ENCODE peak calls at places on chromosomes 1 and 21, in nine cellular contexts. C is left lung; G is suprapubic skin; A is left ventricle myocardium inferior; O is CD4-positive, alpha-beta memory T cell; H is cardiac muscle cell; P is psoas muscle; S is CD4-positive, alpha-beta T cell; Z is AG04450. E is an unnamed sample.

GRCh38 chr1:109298666-109299086 is 8.1 kb downstream of the MYBPHL start:
- DNase-seq in C (no peak), G (no peak), A (peak; percentile 48), O (no peak), H (no peak), P (peak; percentile 48), S (no peak), Z (no peak), E (no peak)

GRCh38 chr1:64882574-64883255 is 83.6 kb downstream of the JAK1 start:
- DNase-seq in C (no peak), G (no peak), A (no peak), O (no peak), H (no peak), P (no peak), S (no peak), Z (no peak), E (no peak)

GRCh38 chr1:52798331-52798730 is 44.2 kb upstream of the ZYG11A start:
- DNase-seq in C (no peak), G (no peak), A (no peak), O (no peak), H (no peak), P (no peak), S (no peak), Z (no peak), E (no peak)

GRCh38 chr1:89939059-89939570 is 55.8 kb upstream of the ZNF326 start:
- DNase-seq in C (no peak), G (no peak), A (no peak), O (no peak), H (no peak), P (no peak), S (no peak), Z (no peak), E (no peak)

GRCh38 chr1:214473392-214473791 is 78.0 kb downstream of the PTPN14 start:
- DNase-seq in C (no peak), G (no peak), A (no peak), O (no peak), H (no peak), P (no peak), S (no peak), Z (peak; percentile 39), E (no peak)

GRCh38 chr1:94876362-94876761 is 50.5 kb downstream of the CNN3 start:
- DNase-seq in C (no peak), G (no peak), A (no peak), O (no peak), H (no peak), P (no peak), S (no peak), Z (no peak), E (no peak)

GRCh38 chr1:23385119-23385621 is 15.5 kb upstream of the ZNF436 start:
- DNase-seq in C (no peak), G (no peak), A (no peak), O (no peak), H (no peak), P (no peak), S (no peak), Z (no peak), E (no peak)

GRCh38 chr21:45854702-45855247 is 126.8 kb upstream of the COL6A1 start:
- DNase-seq in C (no peak), G (peak; percentile 12), A (no peak), O (no peak), H (peak; percentile 14), P (no peak), S (no peak), Z (no peak), E (no peak)

GRCh38 chr1:208329291-208329690 is 85.1 kb upstream of the PLXNA2 start:
- DNase-seq in C (no peak), G (no peak), A (no peak), O (no peak), H (no peak), P (no peak), S (no peak), Z (no peak), E (no peak)

GRCh38 chr1:37485902-37486679 is 11.7 kb downstream of the ZC3H12A start:
- DNase-seq in C (no peak), G (peak; percentile 76), A (no peak), O (no peak), H (no peak), P (no peak), S (no peak), Z (no peak), E (no peak)

GRCh38 chr1:17572264-17572985 is 32.9 kb downstream of the ARHGEF10L start:
- DNase-seq in C (no peak), G (no peak), A (no peak), O (no peak), H (no peak), P (no peak), S (no peak), Z (no peak), E (no peak)

GRCh38 chr1:154730986-154731489 is 123.1 kb upstream of the ADAR start:
- DNase-seq in C (no peak), G (no peak), A (no peak), O (no peak), H (no peak), P (no peak), S (no peak), Z (no peak), E (no peak)

GRCh38 chr1:206766251-206766856 is 4.2 kb upstream of the IL19 start:
- DNase-seq in C (peak; percentile 87), G (no peak), A (peak; percentile 18), O (peak; percentile 67), H (peak; percentile 33), P (peak; percentile 36), S (peak; percentile 59), Z (peak; percentile 74), E (no peak)

GRCh38 chr21:14850394-14850793 is 214.4 kb downstream of the NRIP1 start:
- DNase-seq in C (no peak), G (no peak), A (no peak), O (no peak), H (no peak), P (no peak), S (no peak), Z (peak; percentile 32), E (no peak)

GRCh38 chr1:175198332-175198731 is 5.8 kb upstream of the KIAA0040 start:
- DNase-seq in C (no peak), G (no peak), A (no peak), O (no peak), H (no peak), P (no peak), S (no peak), Z (no peak), E (no peak)

GRCh38 chr1:229058111-229058551 is 212.8 kb upstream of the RAB4A start:
- DNase-seq in C (no peak), G (no peak), A (no peak), O (peak; percentile 65), H (no peak), P (no peak), S (peak; percentile 50), Z (no peak), E (no peak)

GRCh38 chr1:204376919-204377799 is 17.4 kb upstream of the PLEKHA6 start:
- DNase-seq in C (no peak), G (no peak), A (no peak), O (no peak), H (no peak), P (no peak), S (no peak), Z (no peak), E (peak; percentile 33)

GRCh38 chr1:205182930-205183329 is 28.6 kb downstream of the DSTYK start:
- DNase-seq in C (no peak), G (no peak), A (no peak), O (no peak), H (no peak), P (no peak), S (no peak), Z (no peak), E (no peak)

GRCh38 chr21:46128106-46128982 is 27.0 kb downstream of the FTCD start:
- DNase-seq in C (no peak), G (peak; percentile 57), A (peak; percentile 78), O (no peak), H (peak; percentile 95), P (no peak), S (no peak), Z (no peak), E (no peak)

GRCh38 chr1:114707604-114708003 is 9.0 kb downstream of the NRAS start:
- DNase-seq in C (no peak), G (no peak), A (no peak), O (no peak), H (no peak), P (no peak), S (no peak), Z (no peak), E (no peak)

GRCh38 chr1:22662318-22662717 is 9.3 kb downstream of the C1QB start:
- DNase-seq in C (no peak), G (no peak), A (peak; percentile 33), O (no peak), H (peak; percentile 32), P (no peak), S (no peak), Z (no peak), E (peak; percentile 76)

GRCh38 chr1:93690921-93691789 is 9.5 kb upstream of the BCAR3 start:
- DNase-seq in C (no peak), G (no peak), A (no peak), O (no peak), H (no peak), P (no peak), S (no peak), Z (no peak), E (no peak)

GRCh38 chr1:187197685-187198084 is 368.9 kb downstream of the PLA2G4A start:
- DNase-seq in C (no peak), G (no peak), A (no peak), O (no peak), H (no peak), P (no peak), S (no peak), Z (no peak), E (no peak)
- H3K9me3 ChIP-seq in C (peaks cover 14% of the 10 kb centered on the region), G (peaks cover 3% of the 10 kb centered on the region), A (peaks cover 10% of the 10 kb centered on the region), O (no peaks in the 10 kb centered on the region), H (no peaks in the 10 kb centered on the region), P (no peaks in the 10 kb centered on the region), S (no peaks in the 10 kb centered on the region), Z (no peaks in the 10 kb centered on the region), E (no peaks in the 10 kb centered on the region)

GRCh38 chr1:21082078-21082477 is 94.6 kb downstream of the EIF4G3 start:
- DNase-seq in C (no peak), G (no peak), A (no peak), O (no peak), H (no peak), P (no peak), S (no peak), Z (no peak), E (no peak)
- H3K27ac ChIP-seq in C (no peak overlapping the region), G (no peak overlapping the region), A (no peak overlapping the region), O (no peak overlapping the region), H (no peak overlapping the region), P (no peak overlapping the region), S (no peak overlapping the region), Z (no peak overlapping the region), E (no peak overlapping the region)

GRCh38 chr1:243254233-243254926 is 701 bp downstream of the CEP170 start:
- DNase-seq in C (peak; percentile 85), G (peak; percentile 87), A (peak; percentile 65), O (peak; percentile 50), H (peak; percentile 75), P (peak; percentile 76), S (no peak), Z (no peak), E (no peak)
- H3K9me3 ChIP-seq in C (no peaks in the 10 kb centered on the region), G (no peaks in the 10 kb centered on the region), A (no peaks in the 10 kb centered on the region), O (no peaks in the 10 kb centered on the region), H (no peaks in the 10 kb centered on the region), P (no peaks in the 10 kb centered on the region), S (no peaks in the 10 kb centered on the region), Z (no peaks in the 10 kb centered on the region), E (no peaks in the 10 kb centered on the region)

DNA sequence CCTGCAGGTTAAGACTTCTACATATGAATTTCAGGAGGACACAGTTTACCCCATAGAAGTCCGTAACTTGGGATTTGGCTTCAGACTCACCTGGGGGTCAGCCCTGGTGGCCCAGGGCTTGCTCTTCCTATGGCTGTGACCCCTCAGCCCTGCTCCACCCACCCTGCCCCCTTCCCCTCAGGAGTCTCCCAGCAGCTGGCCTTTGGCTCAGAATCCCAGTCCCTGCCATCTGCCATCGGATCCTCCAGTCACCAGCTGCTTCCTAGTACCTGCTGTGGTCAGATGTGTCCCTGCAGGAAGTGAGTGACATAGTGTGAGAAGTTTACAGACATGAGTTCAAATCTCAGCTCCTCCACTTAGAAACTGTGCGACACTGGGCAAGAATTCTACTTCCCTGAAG is 332.6 kb downstream of the NPHP4 start:
- DNase-seq in C (no peak), G (peak; percentile 37), A (no peak), O (no peak), H (no peak), P (no peak), S (no peak), Z (no peak), E (no peak)
- H3K27ac ChIP-seq in C (no peak overlapping the region), G (peak overlapping the region; percentile 72), A (no peak overlapping the region), O (no peak overlapping the region), H (no peak overlapping the region), P (no peak overlapping the region), S (no peak overlapping the region), Z (no peak overlapping the region), E (no peak overlapping the region)